ENCODE peak calls at places on chromosomes 5 and 9, in seven cellular contexts. P is heart left ventricle, B is body of pancreas, Z is gastrocnemius medialis, S is K562, T is HepG2, I is A549. J is an unnamed sample.

GRCh38 chr5:9621379-9621903 is 8.7 kb downstream of the TAS2R1 start:
- ATAC-seq in P (no peak), S (no peak), T (no peak), Z (no peak), B (no peak), I (no peak), J (no peak)

GRCh38 chr9:108041551-108041950 is 552.0 kb upstream of the KLF4 start:
- ATAC-seq in S (no peak), B (no peak), I (peak; percentile 62), T (no peak), Z (peak; percentile 85), P (no peak), J (no peak)

GRCh38 chr5:107565791-107566536 is 104.8 kb downstream of the EFNA5 start:
- ATAC-seq in B (no peak), Z (no peak), S (no peak), T (no peak), P (no peak), I (no peak), J (no peak)

GRCh38 chr9:109640232-109641078 is 139.5 kb upstream of the PALM2AKAP2 start:
- ATAC-seq in Z (peak; percentile 56), P (peak; percentile 87), B (peak; percentile 38), T (no peak), I (peak; percentile 85), S (no peak), J (peak; percentile 31)

GRCh38 chr9:76292658-76293057 is 101.6 kb downstream of the RFK start:
- ATAC-seq in S (no peak), B (no peak), Z (no peak), I (no peak), T (no peak), P (peak; percentile 67), J (no peak)

GRCh38 chr5:176784218-176785165 is 25.9 kb upstream of the UNC5A start:
- ATAC-seq in S (no peak), I (peak; percentile 80), P (no peak), Z (no peak), T (no peak), B (no peak), J (no peak)

GRCh38 chr5:100758780-100759179 is 144.3 kb downstream of the ST8SIA4 start:
- ATAC-seq in Z (no peak), S (no peak), B (no peak), T (no peak), P (no peak), I (no peak), J (no peak)

GRCh38 chr5:72859127-72859526 is 42.7 kb downstream of the TNPO1 start:
- ATAC-seq in S (no peak), T (no peak), P (no peak), B (no peak), Z (no peak), I (no peak), J (no peak)

GRCh38 chr5:173078878-173079277 is 22.7 kb downstream of the CREBRF start:
- ATAC-seq in Z (no peak), B (no peak), I (no peak), P (peak; percentile 85), T (no peak), S (no peak), J (no peak)

GRCh38 chr5:74251106-74252032 is 389.2 kb downstream of the ENC1 start:
- ATAC-seq in I (peak; percentile 54), Z (peak; percentile 79), S (peak; percentile 68), P (peak; percentile 94), T (no peak), B (peak; percentile 56), J (peak; percentile 90)

GRCh38 chr9:129666575-129666974 is 1.1 kb downstream of the PRRX2 start:
- ATAC-seq in B (no peak), I (no peak), Z (no peak), P (no peak), T (no peak), S (no peak), J (no peak)

GRCh38 chr9:79663878-79664277 is 92.1 kb downstream of the TLE4 start:
- ATAC-seq in S (no peak), B (no peak), P (peak; percentile 41), I (peak; percentile 36), T (no peak), Z (no peak), J (no peak)

GRCh38 chr5:54457094-54457531 is 1.6 kb downstream of the HSPB3 start:
- ATAC-seq in P (peak; percentile 79), Z (peak; percentile 66), I (peak; percentile 96), T (peak; percentile 70), S (peak; percentile 70), B (peak; percentile 95), J (peak; percentile 59)

GRCh38 chr9:4024281-4024680 is 275.6 kb downstream of the GLIS3 start:
- ATAC-seq in I (no peak), T (no peak), B (no peak), S (no peak), P (no peak), Z (no peak), J (no peak)

GRCh38 chr5:168612996-168613395 is 33.8 kb upstream of the PANK3 start:
- ATAC-seq in T (peak; percentile 43), S (no peak), Z (no peak), B (peak; percentile 82), I (no peak), P (peak; percentile 73), J (no peak)

GRCh38 chr5:123690821-123691220 is 178.8 kb downstream of the CSNK1G3 start:
- ATAC-seq in Z (no peak), S (no peak), T (no peak), B (no peak), P (no peak), I (no peak), J (no peak)

DNA sequence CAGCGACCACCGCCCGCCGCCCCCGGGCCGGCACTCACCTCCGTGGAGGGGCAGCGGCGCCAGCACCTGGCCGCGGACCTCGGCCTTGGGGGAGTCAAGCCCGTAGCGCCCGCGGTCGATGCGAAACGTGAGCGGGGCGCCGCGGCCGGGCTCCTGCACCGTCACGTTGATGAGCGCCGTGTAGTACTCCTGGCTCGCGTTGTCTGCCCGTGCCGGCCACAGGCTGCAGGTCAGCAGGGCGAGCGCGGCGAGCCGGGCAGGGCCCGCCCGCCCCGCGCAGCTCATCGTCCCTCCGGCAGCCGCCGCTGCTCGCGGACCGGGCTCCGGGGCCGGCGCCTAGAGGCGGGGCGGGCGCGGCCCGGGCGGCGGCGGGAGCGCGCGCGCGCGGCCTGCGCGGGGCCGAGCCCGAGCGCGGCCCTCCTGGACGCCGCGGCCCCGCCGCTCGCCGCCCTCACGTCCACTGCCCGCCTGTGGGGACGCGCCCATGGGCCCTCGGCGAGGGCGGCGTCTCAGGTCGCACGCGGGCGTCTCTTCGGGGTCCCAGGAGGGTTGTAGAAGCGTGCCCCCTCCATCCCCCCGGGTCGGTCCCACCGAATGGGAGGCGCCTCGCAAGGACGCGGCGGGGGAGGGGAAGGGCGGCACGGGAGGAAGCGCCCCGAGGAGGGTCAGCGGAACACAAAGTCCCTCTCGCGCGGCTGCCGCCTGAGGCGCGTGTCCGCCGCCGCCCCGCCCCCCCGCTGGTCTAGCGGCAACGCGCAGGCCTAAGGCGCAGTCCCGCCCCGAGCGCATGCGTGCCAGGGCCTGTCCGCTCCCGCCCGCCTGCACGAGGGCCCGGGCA is at the start of gene RNF130:
- ATAC-seq in S (peak; percentile 85), T (peak; percentile 84), B (peak; percentile 94), P (peak; percentile 96), I (peak; percentile 82), Z (peak; percentile 85), J (peak; percentile 95)
- TF ChIP-seq POLR2A in S (peak; percentile 86), T (peak; percentile 72), B (peak; percentile 87), P (no peak), I (peak; percentile 85), Z (peak; percentile 67), J (peak; percentile 82)

GRCh38 chr5:16017720-16018119 is 161.9 kb downstream of the MARCHF11 start:
- ATAC-seq in Z (no peak), P (no peak), S (no peak), B (no peak), T (no peak), I (no peak), J (no peak)
- TF ChIP-seq POLR2A in Z (no peak), P (no peak), S (no peak), B (no peak), T (no peak), I (no peak), J (no peak)

GRCh38 chr9:135522137-135522877 is 1.1 kb downstream of the LCN1 start:
- ATAC-seq in Z (no peak), P (no peak), B (no peak), S (no peak), I (no peak), T (no peak), J (no peak)

GRCh38 chr9:135525241-135526088 is 4.2 kb downstream of the LCN1 start:
- ATAC-seq in I (no peak), B (no peak), T (no peak), P (no peak), Z (no peak), S (no peak), J (no peak)

GRCh38 chr9:135524130-135524861 is 3.1 kb downstream of the LCN1 start:
- ATAC-seq in B (no peak), S (peak; percentile 52), T (peak; percentile 38), I (peak; percentile 17), Z (no peak), P (peak; percentile 45), J (no peak)

GRCh38 chr9:135522931-135523330 is 1.7 kb downstream of the LCN1 start:
- ATAC-seq in I (no peak), T (no peak), S (no peak), Z (no peak), B (no peak), P (no peak), J (no peak)

DNA sequence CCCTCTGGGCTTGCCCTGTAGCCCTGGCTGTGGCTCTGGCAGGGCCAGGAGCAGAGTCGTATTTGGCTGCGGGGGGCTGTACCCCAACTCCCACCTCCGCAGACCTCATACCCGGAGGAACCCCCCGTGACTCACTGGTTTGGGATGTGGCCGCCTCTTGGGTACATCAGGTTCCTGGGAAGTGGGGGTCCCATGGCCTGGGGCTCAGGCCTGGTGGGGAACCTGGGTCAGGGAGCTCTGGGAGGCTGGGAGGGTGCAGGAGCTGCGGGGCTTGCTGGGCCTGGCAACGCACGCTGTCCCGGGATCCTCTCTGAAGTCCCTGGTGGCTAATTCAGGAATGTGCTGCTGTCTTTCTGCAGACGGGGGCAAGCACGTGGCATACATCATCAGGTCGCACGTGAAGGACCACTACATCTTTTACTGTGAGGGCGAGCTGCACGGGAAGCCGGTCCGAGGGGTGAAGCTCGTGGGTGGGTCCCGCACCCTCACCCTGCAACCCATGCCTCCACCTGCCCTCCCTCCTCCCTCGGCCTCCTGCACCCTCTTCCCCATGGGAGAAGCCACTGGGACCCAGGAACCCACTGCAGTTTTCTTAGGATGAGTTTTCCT is 2.4 kb downstream of the LCN1 start:
- ATAC-seq in B (no peak), I (no peak), P (no peak), Z (no peak), S (no peak), T (peak; percentile 35), J (no peak)
- TF ChIP-seq POLR2A in B (no peak), I (no peak), P (no peak), Z (no peak), S (no peak), T (no peak), J (no peak)

DNA sequence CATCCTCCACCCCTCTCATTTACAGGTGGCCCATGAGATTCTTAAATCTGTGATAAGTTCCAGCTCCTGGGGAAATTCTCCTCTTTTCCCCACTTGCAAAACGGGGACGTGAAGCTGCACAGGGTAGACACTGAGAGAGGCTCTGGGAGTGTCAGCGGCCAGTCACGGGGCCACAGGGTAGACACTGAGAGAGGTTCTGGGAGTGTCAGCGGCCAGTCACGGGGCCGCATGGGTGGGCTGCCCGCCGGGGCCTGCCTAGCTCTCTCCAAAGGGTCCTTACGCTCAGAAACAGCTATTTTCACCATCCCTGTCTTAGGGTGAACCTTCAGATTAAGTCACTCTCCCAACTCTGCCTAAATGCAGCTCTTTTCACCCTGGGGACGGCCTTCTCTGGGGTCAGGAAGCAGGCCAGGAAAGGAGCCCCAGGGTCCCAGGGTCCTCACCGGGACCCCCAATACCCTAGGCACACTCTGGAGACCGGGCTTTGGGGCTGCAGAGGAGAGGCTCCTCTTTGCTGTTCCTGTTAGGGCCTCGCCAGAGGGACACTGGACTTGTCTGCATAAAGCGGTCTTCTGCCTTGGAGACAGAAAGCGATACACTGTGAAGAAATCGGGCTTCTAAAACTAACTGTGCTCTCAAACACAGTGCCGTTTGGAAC is 1.5 kb downstream of the FAM78A start:
- ATAC-seq in T (peak; percentile 64), P (peak; percentile 48), S (peak; percentile 35), B (no peak), I (no peak), Z (peak; percentile 41), J (no peak)
- TF ChIP-seq POLR2A in T (no peak), P (no peak), S (no peak), B (peak; percentile 33), I (no peak), Z (peak; percentile 92), J (no peak)